ENCODE peak calls at places on chromosome 20, in seven cellular contexts. Y is heart left ventricle; W is heart right ventricle; E is effector memory CD4-positive, alpha-beta T cell; I is tibial artery; Q is MM.1S; D is ovary. L is an unnamed sample.

GRCh38 chr20:25269057-25269832 is 21.4 kb downstream of the PYGB start:
- DNase-seq in I (peak; percentile 11), E (no peak), Q (no peak), D (no peak), Y (peak; percentile 5), W (peak; percentile 1), L (no peak)

GRCh38 chr20:51596656-51597388 is 54.3 kb upstream of the NFATC2 start:
- DNase-seq in Q (no peak), E (no peak), W (no peak), D (no peak), Y (no peak), I (no peak), L (no peak)

GRCh38 chr20:49790077-49790798 is 22.4 kb upstream of the SLC9A8 start:
- DNase-seq in I (no peak), D (peak; percentile 67), Q (no peak), Y (peak; percentile 33), E (no peak), W (peak; percentile 57), L (peak; percentile 83)

GRCh38 chr20:15740046-15740775 is 833.0 kb downstream of the KIF16B start:
- DNase-seq in I (no peak), Y (no peak), Q (no peak), D (no peak), E (no peak), W (no peak), L (no peak)

GRCh38 chr20:60095456-60095855 is 137.2 kb downstream of the CDH26 start:
- DNase-seq in E (no peak), I (no peak), D (no peak), W (peak; percentile 28), Q (no peak), Y (peak; percentile 22), L (no peak)

GRCh38 chr20:15018966-15019365 is 681.6 kb upstream of the FLRT3 start:
- DNase-seq in I (no peak), E (no peak), Y (no peak), D (no peak), Q (no peak), W (no peak), L (no peak)

GRCh38 chr20:48940170-48940569 is 18.7 kb downstream of the ARFGEF2 start:
- DNase-seq in D (no peak), W (no peak), E (no peak), Q (no peak), Y (no peak), I (no peak), L (no peak)

GRCh38 chr20:62203378-62204030 is 16.6 kb downstream of the HRH3 start:
- DNase-seq in Q (no peak), D (no peak), W (no peak), Y (no peak), E (no peak), I (no peak), L (no peak)

GRCh38 chr20:25277051-25277801 is 29.3 kb downstream of the PYGB start:
- DNase-seq in W (peak; percentile 42), Q (no peak), E (no peak), Y (peak; percentile 64), D (peak; percentile 13), I (peak; percentile 19), L (peak; percentile 77)

GRCh38 chr20:58078741-58079522 is 149.5 kb downstream of the ANKRD60 start:
- DNase-seq in W (peak; percentile 34), Y (peak; percentile 28), D (peak; percentile 12), E (no peak), Q (no peak), I (no peak), L (no peak)

GRCh38 chr20:62646851-62647520 is 4.7 kb downstream of the SLCO4A1 start:
- DNase-seq in I (no peak), W (no peak), Q (peak; percentile 67), D (no peak), E (no peak), Y (no peak), L (no peak)

GRCh38 chr20:48571945-48572589 is 255.7 kb downstream of the PREX1 start:
- DNase-seq in D (no peak), W (no peak), E (no peak), I (no peak), Q (no peak), Y (no peak), L (no peak)

GRCh38 chr20:25378189-25378883 is 12.3 kb downstream of the ABHD12 start:
- DNase-seq in D (no peak), I (no peak), Y (no peak), W (no peak), E (no peak), Q (no peak), L (no peak)

GRCh38 chr20:59082077-59082740 is 39.6 kb upstream of the PRELID3B start:
- DNase-seq in Q (no peak), W (no peak), I (no peak), Y (no peak), D (no peak), E (no peak), L (no peak)

GRCh38 chr20:63329331-63330083 is 31.6 kb downstream of the CHRNA4 start:
- DNase-seq in I (no peak), Y (no peak), W (no peak), E (no peak), Q (no peak), D (no peak), L (peak; percentile 24)

GRCh38 chr20:21102691-21103311 is 3.4 kb downstream of the LINC00237 start:
- DNase-seq in E (no peak), Q (no peak), W (no peak), I (peak; percentile 51), Y (peak; percentile 25), D (no peak), L (peak; percentile 39)

GRCh38 chr20:24823989-24824693 is 124.9 kb upstream of the CST7 start:
- DNase-seq in E (no peak), D (no peak), W (no peak), Y (no peak), Q (no peak), I (no peak), L (no peak)

GRCh38 chr20:22226849-22227248 is 357.5 kb downstream of the FOXA2 start:
- DNase-seq in I (no peak), D (no peak), E (no peak), W (no peak), Y (no peak), Q (no peak), L (no peak)

GRCh38 chr20:8756410-8756809 is 312.5 kb upstream of the PLCB4 start:
- DNase-seq in D (no peak), Q (no peak), E (no peak), W (peak; percentile 5), I (no peak), Y (no peak), L (no peak)

GRCh38 chr20:51020657-51021056 is 2.2 kb downstream of the KCNG1 start:
- DNase-seq in W (no peak), D (no peak), Q (no peak), I (no peak), Y (no peak), E (no peak), L (no peak)

GRCh38 chr20:48921883-48922867 is 664 bp downstream of the ARFGEF2 start:
- DNase-seq in W (peak; percentile 31), D (no peak), Q (peak; percentile 41), E (peak; percentile 3), I (no peak), Y (peak; percentile 51), L (peak; percentile 61)

GRCh38 chr20:19269737-19270325 is 57.4 kb downstream of the SLC24A3 start:
- DNase-seq in Q (no peak), Y (no peak), I (no peak), W (no peak), E (no peak), D (no peak), L (no peak)

GRCh38 chr20:64164123-64164836 is at the start of gene MYT1:
- DNase-seq in E (no peak), W (no peak), D (no peak), Q (no peak), Y (no peak), I (no peak), L (no peak)

GRCh38 chr20:52060794-52061714 is 130.5 kb downstream of the ZFP64 start:
- DNase-seq in Y (no peak), D (no peak), Q (no peak), W (no peak), E (no peak), I (no peak), L (peak; percentile 14)

GRCh38 chr20:8361008-8361652 is 229.1 kb downstream of the PLCB1 start:
- DNase-seq in Y (no peak), I (no peak), D (no peak), E (no peak), Q (no peak), W (no peak), L (no peak)

GRCh38 chr20:46230811-46231282 is 77.5 kb downstream of the CDH22 start:
- DNase-seq in D (no peak), E (no peak), I (no peak), W (no peak), Y (no peak), Q (peak; percentile 21), L (no peak)

GRCh38 chr20:2693286-2693995 is 861 bp downstream of the EBF4 start:
- DNase-seq in W (peak; percentile 12), Q (peak; percentile 30), Y (peak; percentile 35), E (peak; percentile 41), D (peak; percentile 67), I (no peak), L (peak; percentile 54)

DNA sequence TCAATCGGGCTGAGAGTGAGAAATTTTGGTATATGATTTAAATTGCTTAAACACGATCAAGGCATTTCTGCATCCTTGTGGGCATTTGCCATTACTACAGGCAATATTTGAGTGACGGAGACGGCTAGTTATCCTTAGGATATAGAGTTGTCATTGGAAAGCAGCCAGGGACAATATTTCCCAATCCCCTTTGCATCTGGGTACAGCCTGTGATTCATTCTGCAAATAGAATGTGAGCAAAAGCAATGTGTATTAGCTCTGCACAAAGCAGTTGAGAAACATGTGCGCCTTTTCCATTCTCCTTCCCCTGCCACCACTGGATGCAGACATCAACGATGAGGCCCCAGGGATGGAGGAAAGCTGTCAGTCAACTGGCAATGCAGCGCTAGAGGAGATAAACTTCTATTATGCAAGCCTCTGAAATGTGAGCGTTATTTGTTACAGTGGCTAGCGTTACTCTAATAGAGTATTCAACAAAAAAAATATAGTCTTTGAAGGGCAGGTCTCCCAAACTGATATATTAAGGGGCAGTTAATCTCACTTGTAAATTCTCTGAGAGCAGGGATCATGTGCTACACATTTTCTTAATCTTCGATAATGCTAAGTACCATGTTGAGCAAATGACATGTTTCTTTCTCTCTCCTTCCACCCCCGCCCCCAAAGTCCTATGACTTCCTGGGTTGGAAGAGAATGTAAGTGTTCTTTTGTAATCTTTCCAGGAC is 37.1 kb upstream of the NCOA3 start:
- DNase-seq in Y (peak; percentile 28), I (peak; percentile 90), Q (no peak), E (no peak), D (peak; percentile 36), W (peak; percentile 53), L (peak; percentile 78)
- H3K27ac ChIP-seq in Y (peak overlapping the region; percentile 50), I (peak overlapping the region; percentile 91), Q (no peak overlapping the region), E (no peak overlapping the region), D (no peak overlapping the region), W (no peak overlapping the region), L (peak overlapping the region; percentile 22)

GRCh38 chr20:37354210-37355195 is 8.6 kb downstream of the SRC start:
- DNase-seq in Y (no peak), D (no peak), E (no peak), I (no peak), Q (no peak), W (no peak), L (no peak)
- H3K4me1 ChIP-seq in Y (no peaks in the 10 kb centered on the region), D (peaks cover 13% of the 10 kb centered on the region), E (no peaks in the 10 kb centered on the region), I (peaks cover 43% of the 10 kb centered on the region), Q (no peaks in the 10 kb centered on the region), W (no peaks in the 10 kb centered on the region), L (peaks cover 7% of the 10 kb centered on the region)

GRCh38 chr20:37693203-37693602 is 627 bp upstream of the CTNNBL1 start:
- DNase-seq in Y (no peak), W (no peak), D (no peak), Q (no peak), E (no peak), I (no peak), L (no peak)
- H3K27ac ChIP-seq in Y (peak overlapping the region; percentile 34), W (peak overlapping the region; percentile 83), D (no peak overlapping the region), Q (no peak overlapping the region), E (no peak overlapping the region), I (peak overlapping the region; percentile 60), L (no peak overlapping the region)

GRCh38 chr20:41228858-41229257 is 88.7 kb downstream of the ZHX3 start:
- DNase-seq in D (no peak), Y (no peak), Q (no peak), W (no peak), I (no peak), E (no peak), L (no peak)
- H3K4me1 ChIP-seq in D (peaks cover 9% of the 10 kb centered on the region), Y (peaks cover 11% of the 10 kb centered on the region), Q (peaks cover 30% of the 10 kb centered on the region), W (peaks cover 16% of the 10 kb centered on the region), I (peaks cover 19% of the 10 kb centered on the region), E (peaks cover 5% of the 10 kb centered on the region), L (peaks cover 12% of the 10 kb centered on the region)